ENCODE peak calls at places on chromosomes 7 and 10, in four cellular contexts. One of them, this sample, is unnamed.
A peak's percentile ranks its signal among the peaks of the same experiment; 100 is the strongest.

GRCh38 chr10:117483056-117483590 is 59.4 kb upstream of the EMX2 start:
- DNase-seq in GM23338: no peak
- DNase-seq in sigmoid colon: no peak
- DNase-seq in A549: no peak
- DNase-seq in this sample: no peak

GRCh38 chr10:102235598-102235920 is 5.8 kb downstream of the PITX3 start:
- DNase-seq in GM23338: no peak
- DNase-seq in sigmoid colon: no peak
- DNase-seq in A549: peak; percentile 50
- DNase-seq in this sample: no peak

GRCh38 chr10:65194131-65194530 is 1672.9 kb downstream of the REEP3 start:
- DNase-seq in GM23338: no peak
- DNase-seq in sigmoid colon: no peak
- DNase-seq in A549: peak; percentile 14
- DNase-seq in this sample: no peak

GRCh38 chr7:55534916-55535636 is 37.2 kb downstream of the VOPP1 start:
- DNase-seq in GM23338: no peak
- DNase-seq in sigmoid colon: no peak
- DNase-seq in A549: no peak
- DNase-seq in this sample: no peak

GRCh38 chr7:41436139-41436538 is 266.8 kb downstream of the INHBA start:
- DNase-seq in GM23338: no peak
- DNase-seq in sigmoid colon: no peak
- DNase-seq in A549: no peak
- DNase-seq in this sample: no peak

GRCh38 chr7:149753370-149754233 is 19.8 kb downstream of the ZNF467 start:
- DNase-seq in GM23338: peak; percentile 74
- DNase-seq in sigmoid colon: no peak
- DNase-seq in A549: peak; percentile 65
- DNase-seq in this sample: no peak

GRCh38 chr7:32661501-32661900 is 166.2 kb downstream of the AVL9 start:
- DNase-seq in GM23338: no peak
- DNase-seq in sigmoid colon: no peak
- DNase-seq in A549: no peak
- DNase-seq in this sample: no peak

GRCh38 chr7:4911111-4911828 is 27.8 kb upstream of the RADIL start:
- DNase-seq in GM23338: no peak
- DNase-seq in sigmoid colon: no peak
- DNase-seq in A549: no peak
- DNase-seq in this sample: no peak

GRCh38 chr7:82167568-82168314 is 275.8 kb downstream of the CACNA2D1 start:
- DNase-seq in GM23338: no peak
- DNase-seq in sigmoid colon: no peak
- DNase-seq in A549: peak; percentile 65
- DNase-seq in this sample: no peak

GRCh38 chr10:127024655-127025054 is 119.4 kb downstream of the DOCK1 start:
- DNase-seq in GM23338: no peak
- DNase-seq in sigmoid colon: peak; percentile 92
- DNase-seq in A549: no peak
- DNase-seq in this sample: no peak

GRCh38 chr10:107616463-107617131 is 452.1 kb upstream of the SORCS1 start:
- DNase-seq in GM23338: no peak
- DNase-seq in sigmoid colon: no peak
- DNase-seq in A549: no peak
- DNase-seq in this sample: no peak

GRCh38 chr7:112140600-112140999 is 65.6 kb downstream of the DOCK4 start:
- DNase-seq in GM23338: no peak
- DNase-seq in sigmoid colon: no peak
- DNase-seq in A549: no peak
- DNase-seq in this sample: no peak

GRCh38 chr10:91798736-91799579 is 732 bp downstream of the TNKS2 start:
- DNase-seq in GM23338: peak; percentile 67
- DNase-seq in sigmoid colon: peak; percentile 69
- DNase-seq in A549: peak; percentile 26
- DNase-seq in this sample: no peak

GRCh38 chr7:43906327-43907010 is at the start of gene URGCP:
- DNase-seq in GM23338: peak; percentile 74
- DNase-seq in sigmoid colon: peak; percentile 74
- DNase-seq in A549: peak; percentile 20
- DNase-seq in this sample: no peak

GRCh38 chr7:131249003-131249402 is 78.7 kb upstream of the MKLN1 start:
- DNase-seq in GM23338: no peak
- DNase-seq in sigmoid colon: peak; percentile 89
- DNase-seq in A549: peak; percentile 90
- DNase-seq in this sample: peak; percentile 74

GRCh38 chr10:86725980-86726976 is 30.1 kb upstream of the BMPR1A start:
- DNase-seq in GM23338: no peak
- DNase-seq in sigmoid colon: no peak
- DNase-seq in A549: no peak
- DNase-seq in this sample: no peak

GRCh38 chr10:69069090-69070042 is 18.5 kb upstream of the SRGN start:
- DNase-seq in GM23338: peak; percentile 46
- DNase-seq in sigmoid colon: no peak
- DNase-seq in A549: no peak
- DNase-seq in this sample: no peak

GRCh38 chr7:101722247-101722646 is 93.2 kb upstream of the MYL10 start:
- DNase-seq in GM23338: no peak
- DNase-seq in sigmoid colon: no peak
- DNase-seq in A549: no peak
- DNase-seq in this sample: no peak

GRCh38 chr10:16521311-16522016 is at the start of gene C1QL3:
- DNase-seq in GM23338: peak; percentile 79
- DNase-seq in sigmoid colon: no peak
- DNase-seq in A549: no peak
- DNase-seq in this sample: no peak

GRCh38 chr10:124179308-124180043 is 86.1 kb upstream of the CHST15 start:
- DNase-seq in GM23338: no peak
- DNase-seq in sigmoid colon: no peak
- DNase-seq in A549: no peak
- DNase-seq in this sample: no peak

GRCh38 chr7:111080495-111081105 is 10.3 kb upstream of the LRRN3 start:
- DNase-seq in GM23338: no peak
- DNase-seq in sigmoid colon: no peak
- DNase-seq in A549: no peak
- DNase-seq in this sample: no peak

GRCh38 chr7:139644191-139644590 is 120.7 kb downstream of the CLEC2L start:
- DNase-seq in GM23338: no peak
- DNase-seq in sigmoid colon: no peak
- DNase-seq in A549: no peak
- DNase-seq in this sample: no peak

GRCh38 chr10:73954737-73955136 is 43.2 kb upstream of the VCL start:
- DNase-seq in GM23338: no peak
- DNase-seq in sigmoid colon: no peak
- DNase-seq in A549: no peak
- DNase-seq in this sample: no peak
- H3K27ac ChIP-seq in GM23338: no peak overlapping the region
- H3K27ac ChIP-seq in sigmoid colon: no peak overlapping the region
- H3K27ac ChIP-seq in A549: no peak overlapping the region
- H3K27ac ChIP-seq in this sample: no peak overlapping the region

GRCh38 chr10:62693306-62693705 is 111.2 kb upstream of the ADO start:
- DNase-seq in GM23338: no peak
- DNase-seq in sigmoid colon: no peak
- DNase-seq in A549: no peak
- DNase-seq in this sample: no peak

GRCh38 chr10:62694537-62695126 is 109.9 kb upstream of the ADO start:
- DNase-seq in GM23338: no peak
- DNase-seq in sigmoid colon: no peak
- DNase-seq in A549: no peak
- DNase-seq in this sample: no peak

GRCh38 chr10:62696798-62697197 is 107.7 kb upstream of the ADO start:
- DNase-seq in GM23338: no peak
- DNase-seq in sigmoid colon: no peak
- DNase-seq in A549: no peak
- DNase-seq in this sample: no peak

GRCh38 chr10:62699148-62699547 is 105.4 kb upstream of the ADO start:
- DNase-seq in GM23338: no peak
- DNase-seq in sigmoid colon: no peak
- DNase-seq in A549: no peak
- DNase-seq in this sample: no peak
- H3K27ac ChIP-seq in GM23338: no peak overlapping the region
- H3K27ac ChIP-seq in sigmoid colon: no peak overlapping the region
- H3K27ac ChIP-seq in A549: no peak overlapping the region
- H3K27ac ChIP-seq in this sample: no peak overlapping the region

DNA sequence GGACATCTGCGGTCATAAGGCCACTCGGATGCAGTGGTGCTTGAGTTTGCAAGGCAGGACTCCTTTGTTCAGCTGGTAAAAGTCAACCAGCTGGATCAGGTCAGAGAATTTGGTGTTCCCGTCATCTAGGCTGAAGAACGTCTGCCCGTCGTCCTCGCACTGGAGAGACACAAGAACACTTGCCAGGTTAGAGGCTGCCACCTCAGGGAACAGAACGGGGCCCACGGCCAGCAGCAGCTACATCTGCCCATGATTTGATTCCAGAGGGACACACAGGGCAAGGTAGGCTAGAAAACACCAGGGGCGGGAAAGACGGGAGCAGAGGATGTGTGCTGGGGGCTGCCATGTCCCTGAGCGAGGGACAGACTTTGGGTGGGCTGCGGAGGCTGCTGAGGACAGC is 27.7 kb upstream of the DDC start:
- DNase-seq in GM23338: no peak
- DNase-seq in sigmoid colon: no peak
- DNase-seq in A549: no peak
- DNase-seq in this sample: no peak
- H3K27ac ChIP-seq in GM23338: no peak overlapping the region
- H3K27ac ChIP-seq in sigmoid colon: no peak overlapping the region
- H3K27ac ChIP-seq in A549: no peak overlapping the region
- H3K27ac ChIP-seq in this sample: no peak overlapping the region

GRCh38 chr10:78436223-78436575 is 402.5 kb downstream of the RPS24 start:
- DNase-seq in GM23338: no peak
- DNase-seq in sigmoid colon: peak; percentile 39
- DNase-seq in A549: no peak
- DNase-seq in this sample: no peak
- H3K27ac ChIP-seq in GM23338: no peak overlapping the region
- H3K27ac ChIP-seq in sigmoid colon: no peak overlapping the region
- H3K27ac ChIP-seq in A549: no peak overlapping the region
- H3K27ac ChIP-seq in this sample: no peak overlapping the region

GRCh38 chr7:2243483-2243840 is 1.4 kb downstream of the NUDT1 start:
- DNase-seq in GM23338: no peak
- DNase-seq in sigmoid colon: no peak
- DNase-seq in A549: no peak
- DNase-seq in this sample: no peak

GRCh38 chr7:2244404-2244803 is 2.4 kb downstream of the NUDT1 start:
- DNase-seq in GM23338: no peak
- DNase-seq in sigmoid colon: no peak
- DNase-seq in A549: no peak
- DNase-seq in this sample: no peak

GRCh38 chr7:2242541-2243482 is 786 bp downstream of the NUDT1 start:
- DNase-seq in GM23338: peak; percentile 61
- DNase-seq in sigmoid colon: no peak
- DNase-seq in A549: peak; percentile 33
- DNase-seq in this sample: no peak

GRCh38 chr7:2239242-2239641 is 2.8 kb downstream of the MRM2 start:
- DNase-seq in GM23338: no peak
- DNase-seq in sigmoid colon: no peak
- DNase-seq in A549: no peak
- DNase-seq in this sample: no peak

DNA sequence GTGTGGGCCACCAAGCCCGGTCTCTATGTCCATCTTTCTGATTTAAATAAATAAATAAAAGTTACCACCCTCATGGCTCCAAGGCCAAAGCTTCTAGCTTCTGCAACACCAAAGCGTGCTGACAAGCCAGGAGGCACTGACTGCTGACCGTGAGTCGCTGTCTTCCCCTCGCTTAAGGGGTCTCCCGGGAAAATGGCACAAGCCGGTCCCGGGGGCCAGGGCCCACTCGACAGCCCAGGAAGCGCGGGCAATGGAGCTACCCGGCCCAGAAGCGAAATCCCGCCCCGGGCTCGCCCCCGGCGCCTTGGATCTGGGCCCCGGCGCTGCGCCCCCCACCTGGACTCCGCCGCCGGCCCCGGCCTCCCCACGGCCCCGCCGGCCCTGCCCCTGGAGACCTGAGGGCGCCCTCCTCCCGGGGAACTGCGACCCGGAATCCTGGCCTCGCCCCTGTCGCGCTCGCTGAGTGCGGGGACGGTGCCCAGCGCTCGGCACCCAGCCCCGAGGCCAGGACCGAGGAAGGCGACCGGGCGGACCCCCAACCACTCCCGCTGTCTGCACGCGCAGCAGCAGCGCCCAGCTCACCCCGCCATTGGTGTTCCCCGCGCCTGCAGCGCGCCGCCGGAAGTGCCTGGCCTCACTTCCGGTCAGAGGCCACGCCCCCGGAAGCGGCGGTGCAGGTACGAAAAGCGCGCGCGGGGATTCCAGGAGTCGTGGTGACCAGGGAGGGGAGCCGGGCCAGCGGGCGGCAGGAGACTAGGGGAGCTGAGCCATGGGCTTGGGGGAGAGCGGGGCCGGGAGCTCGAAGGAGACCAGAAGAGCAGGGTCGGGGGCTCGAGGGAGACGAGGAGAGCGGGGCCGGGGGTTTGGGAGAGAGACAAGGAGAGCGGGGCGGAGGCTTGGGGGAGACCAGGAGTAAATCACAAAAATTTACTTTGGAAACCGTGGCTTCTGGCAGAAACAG is at the start of the genes MRM2 and NUDT1:
- DNase-seq in GM23338: peak; percentile 94
- DNase-seq in sigmoid colon: peak; percentile 90
- DNase-seq in A549: peak; percentile 84
- DNase-seq in this sample: no peak
- H3K27ac ChIP-seq in GM23338: peak within 1 kb of the TSS; percentile 5
- H3K27ac ChIP-seq in sigmoid colon: peak within 1 kb of the TSS; percentile 75
- H3K27ac ChIP-seq in A549: peak within 1 kb of the TSS; percentile 94
- H3K27ac ChIP-seq in this sample: peak within 1 kb of the TSS; percentile 94

DNA sequence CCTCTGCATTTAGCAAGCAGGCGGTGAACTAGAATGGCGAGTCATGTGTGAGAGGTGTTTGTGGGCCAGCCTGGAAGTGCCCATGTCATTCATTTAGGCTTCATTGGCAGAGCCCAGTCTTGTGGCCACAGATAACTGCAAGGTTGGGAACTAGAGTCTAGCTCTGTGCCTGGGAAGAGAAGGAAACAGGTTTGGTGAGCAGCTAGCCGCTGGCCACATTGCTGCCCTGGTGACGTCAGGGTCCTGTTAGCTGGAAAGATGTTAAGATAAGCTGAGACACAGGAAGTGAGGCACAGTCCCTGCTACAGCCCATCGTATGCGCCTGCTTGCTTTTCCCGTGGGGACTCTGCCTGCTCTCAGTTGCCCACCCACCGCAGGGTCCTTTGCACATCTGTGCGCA is 185.5 kb downstream of the CAMK1D start:
- DNase-seq in GM23338: no peak
- DNase-seq in sigmoid colon: no peak
- DNase-seq in A549: no peak
- DNase-seq in this sample: no peak
- H3K27ac ChIP-seq in GM23338: no peak overlapping the region
- H3K27ac ChIP-seq in sigmoid colon: no peak overlapping the region
- H3K27ac ChIP-seq in A549: no peak overlapping the region
- H3K27ac ChIP-seq in this sample: no peak overlapping the region

GRCh38 chr7:66125052-66125694 is 10.5 kb downstream of the CRCP start:
- DNase-seq in GM23338: no peak
- DNase-seq in sigmoid colon: no peak
- DNase-seq in A549: no peak
- DNase-seq in this sample: no peak
- H3K27ac ChIP-seq in GM23338: peak overlapping the region; percentile 27
- H3K27ac ChIP-seq in sigmoid colon: no peak overlapping the region
- H3K27ac ChIP-seq in A549: no peak overlapping the region
- H3K27ac ChIP-seq in this sample: no peak overlapping the region

GRCh38 chr7:47379629-47380324 is 202.1 kb downstream of the TNS3 start:
- DNase-seq in GM23338: peak; percentile 42
- DNase-seq in sigmoid colon: peak; percentile 73
- DNase-seq in A549: peak; percentile 31
- DNase-seq in this sample: no peak
- H3K27ac ChIP-seq in GM23338: peak overlapping the region; percentile 77
- H3K27ac ChIP-seq in sigmoid colon: peak overlapping the region; percentile 68
- H3K27ac ChIP-seq in A549: peak overlapping the region; percentile 19
- H3K27ac ChIP-seq in this sample: peak overlapping the region; percentile 55

This sample was measured in Panc1.